ENCODE peak calls at places on chromosomes 6 and 20, in ten cellular contexts. Y, X, H, U, P, V, Z, M, K and Q are unnamed samples.

GRCh38 chr20:21389368-21389767 is 8.0 kb downstream of the NKX2-4 start:
- DNase-seq in Y (no peak), X (no peak), H (no peak), U (no peak), P (no peak), V (no peak), Z (no peak), M (no peak), K (no peak), Q (no peak)

GRCh38 chr6:112957526-112957916 is 610.4 kb downstream of the RFPL4B start:
- DNase-seq in Y (no peak), X (no peak), H (no peak), U (no peak), P (no peak), V (no peak), Z (no peak), M (no peak), K (no peak), Q (no peak)

GRCh38 chr20:41229259-41229658 is 88.3 kb downstream of the ZHX3 start:
- DNase-seq in Y (no peak), X (no peak), H (no peak), U (no peak), P (no peak), V (no peak), Z (no peak), M (no peak), K (no peak), Q (no peak)

GRCh38 chr20:33373735-33374605 is 27.3 kb downstream of the CDK5RAP1 start:
- DNase-seq in Y (no peak), X (no peak), H (no peak), U (no peak), P (no peak), V (peak; percentile 89), Z (no peak), M (peak; percentile 97), K (peak; percentile 38), Q (no peak)

GRCh38 chr6:71678081-71678480 is 208.3 kb upstream of the RIMS1 start:
- DNase-seq in Y (no peak), X (no peak), H (no peak), U (no peak), P (no peak), V (no peak), Z (no peak), M (no peak), K (no peak), Q (no peak)

GRCh38 chr6:122749451-122750050 is 30.0 kb upstream of the FABP7 start:
- DNase-seq in Y (no peak), X (no peak), H (no peak), U (no peak), P (no peak), V (no peak), Z (no peak), M (no peak), K (no peak), Q (no peak)

GRCh38 chr6:14925627-14926026 is 320.2 kb upstream of the JARID2 start:
- DNase-seq in Y (no peak), X (no peak), H (no peak), U (no peak), P (no peak), V (no peak), Z (no peak), M (no peak), K (no peak), Q (no peak)

GRCh38 chr6:46651766-46652165 is 852 bp downstream of the CYP39A1 start:
- DNase-seq in Y (no peak), X (no peak), H (no peak), U (no peak), P (no peak), V (no peak), Z (no peak), M (no peak), K (no peak), Q (no peak)

GRCh38 chr6:169539176-169539897 is 162.5 kb downstream of the WDR27 start:
- DNase-seq in Y (no peak), X (no peak), H (no peak), U (no peak), P (no peak), V (no peak), Z (no peak), M (no peak), K (no peak), Q (no peak)

GRCh38 chr6:34145161-34146020 is 496 bp downstream of the GRM4 start:
- DNase-seq in Y (peak; percentile 23), X (peak; percentile 27), H (peak; percentile 16), U (peak; percentile 55), P (no peak), V (no peak), Z (peak; percentile 41), M (no peak), K (no peak), Q (no peak)

GRCh38 chr20:11624704-11625103 is 293.0 kb upstream of the BTBD3 start:
- DNase-seq in Y (no peak), X (no peak), H (no peak), U (no peak), P (no peak), V (no peak), Z (no peak), M (no peak), K (no peak), Q (no peak)

GRCh38 chr20:47392015-47392720 is 35.7 kb upstream of the ZMYND8 start:
- DNase-seq in Y (no peak), X (peak; percentile 18), H (no peak), U (peak; percentile 45), P (no peak), V (peak; percentile 100), Z (peak; percentile 93), M (no peak), K (peak; percentile 99), Q (no peak)

GRCh38 chr20:40583195-40583594 is 105.8 kb downstream of the MAFB start:
- DNase-seq in Y (no peak), X (no peak), H (no peak), U (no peak), P (peak; percentile 28), V (no peak), Z (no peak), M (no peak), K (no peak), Q (no peak)

GRCh38 chr20:36085686-36086267 is 68.8 kb upstream of the EPB41L1 start:
- DNase-seq in Y (no peak), X (peak; percentile 9), H (no peak), U (no peak), P (no peak), V (peak; percentile 30), Z (peak; percentile 65), M (peak; percentile 85), K (peak; percentile 30), Q (no peak)

GRCh38 chr6:90905351-90905750 is 318.5 kb upstream of the MAP3K7 start:
- DNase-seq in Y (no peak), X (no peak), H (no peak), U (no peak), P (no peak), V (no peak), Z (no peak), M (no peak), K (no peak), Q (no peak)

GRCh38 chr6:162964703-162965140 is 236.9 kb downstream of the PACRG start:
- DNase-seq in Y (no peak), X (no peak), H (no peak), U (no peak), P (peak; percentile 21), V (no peak), Z (peak; percentile 59), M (no peak), K (peak; percentile 100), Q (peak; percentile 1)

GRCh38 chr6:96015321-96015790 is 418 bp upstream of the FUT9 start:
- DNase-seq in Y (no peak), X (no peak), H (peak; percentile 94), U (no peak), P (no peak), V (no peak), Z (no peak), M (no peak), K (no peak), Q (no peak)

GRCh38 chr6:137490961-137491360 is 3.2 kb downstream of the OLIG3 start:
- DNase-seq in Y (no peak), X (no peak), H (no peak), U (no peak), P (no peak), V (no peak), Z (no peak), M (no peak), K (no peak), Q (no peak)

GRCh38 chr6:28896505-28897392 is 27.0 kb downstream of the TRIM27 start:
- DNase-seq in Y (peak; percentile 22), X (peak; percentile 45), H (peak; percentile 60), U (peak; percentile 32), P (peak; percentile 60), V (peak; percentile 54), Z (peak; percentile 53), M (peak; percentile 52), K (peak; percentile 37), Q (no peak)

GRCh38 chr6:139981810-139982550 is 607.5 kb upstream of the CITED2 start:
- DNase-seq in Y (no peak), X (no peak), H (no peak), U (peak; percentile 72), P (no peak), V (peak; percentile 61), Z (peak; percentile 11), M (peak; percentile 59), K (peak; percentile 80), Q (peak; percentile 90)

GRCh38 chr20:20441259-20441658 is 73.4 kb downstream of the INSM1 start:
- DNase-seq in Y (no peak), X (no peak), H (no peak), U (no peak), P (no peak), V (no peak), Z (no peak), M (no peak), K (no peak), Q (no peak)

GRCh38 chr6:113089056-113089455 is 741.9 kb downstream of the RFPL4B start:
- DNase-seq in Y (no peak), X (no peak), H (no peak), U (no peak), P (no peak), V (no peak), Z (no peak), M (no peak), K (no peak), Q (no peak)